ENCODE peak calls at places on chromosomes 3 and 15, in eight cellular contexts. One of them, this sample, is unnamed.

GRCh38 chr3:99522147-99522546 is 116.2 kb upstream of the COL8A1 start:
- DNase-seq in ascending aorta: no peak
- DNase-seq in endothelial cell of umbilical vein: no peak
- DNase-seq in tibial nerve: no peak
- DNase-seq in prostate gland: no peak
- DNase-seq in nephron progenitor cell: no peak
- DNase-seq in endothelial cell: no peak
- DNase-seq in pancreas: no peak
- DNase-seq in this sample: no peak

GRCh38 chr3:133474251-133474801 is 74.5 kb downstream of the BFSP2 start:
- DNase-seq in pancreas: no peak
- DNase-seq in tibial nerve: peak; percentile 61
- DNase-seq in endothelial cell: no peak
- DNase-seq in endothelial cell of umbilical vein: no peak
- DNase-seq in prostate gland: peak; percentile 50
- DNase-seq in nephron progenitor cell: no peak
- DNase-seq in ascending aorta: no peak
- DNase-seq in this sample: peak; percentile 87

GRCh38 chr15:80856809-80857377 is 77.7 kb downstream of the CEMIP start:
- DNase-seq in ascending aorta: no peak
- DNase-seq in endothelial cell of umbilical vein: no peak
- DNase-seq in pancreas: peak; percentile 78
- DNase-seq in tibial nerve: no peak
- DNase-seq in prostate gland: peak; percentile 74
- DNase-seq in nephron progenitor cell: no peak
- DNase-seq in endothelial cell: no peak
- DNase-seq in this sample: no peak

GRCh38 chr15:36798366-36798765 is 218.9 kb downstream of the CDIN1 start:
- DNase-seq in prostate gland: no peak
- DNase-seq in ascending aorta: no peak
- DNase-seq in tibial nerve: no peak
- DNase-seq in pancreas: no peak
- DNase-seq in endothelial cell of umbilical vein: peak; percentile 11
- DNase-seq in endothelial cell: no peak
- DNase-seq in nephron progenitor cell: no peak
- DNase-seq in this sample: peak; percentile 6

GRCh38 chr3:55481067-55481917 is 5.8 kb downstream of the WNT5A start:
- DNase-seq in ascending aorta: no peak
- DNase-seq in endothelial cell: peak; percentile 36
- DNase-seq in prostate gland: no peak
- DNase-seq in endothelial cell of umbilical vein: no peak
- DNase-seq in pancreas: peak; percentile 78
- DNase-seq in nephron progenitor cell: peak; percentile 57
- DNase-seq in tibial nerve: no peak
- DNase-seq in this sample: no peak

GRCh38 chr3:52005571-52005986 is 9.9 kb upstream of the RPL29 start:
- DNase-seq in nephron progenitor cell: peak; percentile 77
- DNase-seq in prostate gland: no peak
- DNase-seq in tibial nerve: no peak
- DNase-seq in endothelial cell: no peak
- DNase-seq in ascending aorta: no peak
- DNase-seq in endothelial cell of umbilical vein: peak; percentile 53
- DNase-seq in pancreas: peak; percentile 77
- DNase-seq in this sample: peak; percentile 50

GRCh38 chr3:79632842-79633241 is 135.0 kb downstream of the ROBO1 start:
- DNase-seq in pancreas: no peak
- DNase-seq in nephron progenitor cell: no peak
- DNase-seq in ascending aorta: no peak
- DNase-seq in endothelial cell: no peak
- DNase-seq in tibial nerve: no peak
- DNase-seq in prostate gland: no peak
- DNase-seq in endothelial cell of umbilical vein: no peak
- DNase-seq in this sample: no peak

GRCh38 chr3:9986230-9986725 is 363 bp downstream of the EMC3 start:
- DNase-seq in pancreas: no peak
- DNase-seq in endothelial cell: no peak
- DNase-seq in ascending aorta: no peak
- DNase-seq in tibial nerve: no peak
- DNase-seq in endothelial cell of umbilical vein: no peak
- DNase-seq in nephron progenitor cell: no peak
- DNase-seq in prostate gland: no peak
- DNase-seq in this sample: no peak

GRCh38 chr15:92076536-92076935 is 223.0 kb downstream of the SLCO3A1 start:
- DNase-seq in endothelial cell: no peak
- DNase-seq in endothelial cell of umbilical vein: no peak
- DNase-seq in nephron progenitor cell: no peak
- DNase-seq in ascending aorta: no peak
- DNase-seq in prostate gland: no peak
- DNase-seq in tibial nerve: no peak
- DNase-seq in pancreas: no peak
- DNase-seq in this sample: no peak

GRCh38 chr15:92075764-92076163 is 222.3 kb downstream of the SLCO3A1 start:
- DNase-seq in prostate gland: no peak
- DNase-seq in nephron progenitor cell: no peak
- DNase-seq in tibial nerve: no peak
- DNase-seq in endothelial cell of umbilical vein: no peak
- DNase-seq in endothelial cell: no peak
- DNase-seq in pancreas: no peak
- DNase-seq in ascending aorta: no peak
- DNase-seq in this sample: no peak

GRCh38 chr15:92078270-92078669 is 224.8 kb downstream of the SLCO3A1 start:
- DNase-seq in endothelial cell: no peak
- DNase-seq in nephron progenitor cell: no peak
- DNase-seq in endothelial cell of umbilical vein: no peak
- DNase-seq in ascending aorta: no peak
- DNase-seq in pancreas: no peak
- DNase-seq in tibial nerve: no peak
- DNase-seq in prostate gland: no peak
- DNase-seq in this sample: no peak

GRCh38 chr15:92079047-92079446 is 225.5 kb downstream of the SLCO3A1 start:
- DNase-seq in nephron progenitor cell: no peak
- DNase-seq in prostate gland: no peak
- DNase-seq in ascending aorta: no peak
- DNase-seq in endothelial cell: no peak
- DNase-seq in pancreas: no peak
- DNase-seq in tibial nerve: no peak
- DNase-seq in endothelial cell of umbilical vein: no peak
- DNase-seq in this sample: no peak

GRCh38 chr15:92077353-92078080 is 224.0 kb downstream of the SLCO3A1 start:
- DNase-seq in endothelial cell: peak; percentile 79
- DNase-seq in pancreas: peak; percentile 73
- DNase-seq in endothelial cell of umbilical vein: peak; percentile 16
- DNase-seq in prostate gland: peak; percentile 68
- DNase-seq in nephron progenitor cell: peak; percentile 75
- DNase-seq in tibial nerve: peak; percentile 37
- DNase-seq in ascending aorta: peak; percentile 86
- DNase-seq in this sample: no peak
- TF ChIP-seq CTCF in endothelial cell: peak; percentile 44
- TF ChIP-seq CTCF in pancreas: peak; percentile 56
- TF ChIP-seq CTCF in endothelial cell of umbilical vein: peak; percentile 63
- TF ChIP-seq CTCF in prostate gland: peak; percentile 19
- TF ChIP-seq CTCF in nephron progenitor cell: peak; percentile 73
- TF ChIP-seq CTCF in tibial nerve: peak; percentile 78
- TF ChIP-seq CTCF in ascending aorta: peak; percentile 74
- TF ChIP-seq CTCF in this sample: peak; percentile 35

GRCh38 chr3:102531686-102532085 is 96.9 kb downstream of the ZPLD1 start:
- DNase-seq in ascending aorta: no peak
- DNase-seq in tibial nerve: no peak
- DNase-seq in prostate gland: no peak
- DNase-seq in endothelial cell of umbilical vein: no peak
- DNase-seq in endothelial cell: no peak
- DNase-seq in nephron progenitor cell: no peak
- DNase-seq in pancreas: no peak
- DNase-seq in this sample: no peak

GRCh38 chr3:102530443-102531195 is 95.8 kb downstream of the ZPLD1 start:
- DNase-seq in endothelial cell: no peak
- DNase-seq in pancreas: no peak
- DNase-seq in endothelial cell of umbilical vein: no peak
- DNase-seq in ascending aorta: no peak
- DNase-seq in tibial nerve: no peak
- DNase-seq in prostate gland: no peak
- DNase-seq in nephron progenitor cell: no peak
- DNase-seq in this sample: no peak

GRCh38 chr3:102528727-102529126 is 93.9 kb downstream of the ZPLD1 start:
- DNase-seq in nephron progenitor cell: no peak
- DNase-seq in pancreas: no peak
- DNase-seq in endothelial cell of umbilical vein: no peak
- DNase-seq in prostate gland: no peak
- DNase-seq in endothelial cell: no peak
- DNase-seq in tibial nerve: no peak
- DNase-seq in ascending aorta: no peak
- DNase-seq in this sample: no peak

GRCh38 chr3:102526865-102527264 is 92.0 kb downstream of the ZPLD1 start:
- DNase-seq in pancreas: no peak
- DNase-seq in endothelial cell of umbilical vein: no peak
- DNase-seq in tibial nerve: no peak
- DNase-seq in ascending aorta: no peak
- DNase-seq in prostate gland: no peak
- DNase-seq in nephron progenitor cell: no peak
- DNase-seq in endothelial cell: no peak
- DNase-seq in this sample: no peak

DNA sequence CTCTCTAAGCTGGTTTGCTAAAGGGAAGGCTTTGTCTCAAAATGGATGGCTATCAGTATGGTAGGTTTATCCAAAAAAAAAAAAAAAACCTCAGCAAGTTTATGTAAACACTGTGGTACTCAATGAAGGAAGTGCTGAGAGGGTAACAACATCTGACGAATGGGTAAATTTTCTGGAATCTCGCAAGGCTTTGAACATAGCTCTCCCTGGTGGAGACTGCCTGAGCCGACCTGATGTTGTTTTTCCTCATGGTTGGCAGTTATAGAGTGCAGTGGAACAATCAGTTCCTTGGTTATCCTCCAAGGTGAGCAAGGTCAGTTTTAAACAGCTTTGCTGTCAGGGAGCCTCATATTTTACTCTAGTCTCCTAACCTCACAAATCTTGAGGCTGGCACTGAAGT is 94.6 kb downstream of the ZPLD1 start:
- DNase-seq in prostate gland: peak; percentile 19
- DNase-seq in endothelial cell: peak; percentile 8
- DNase-seq in pancreas: no peak
- DNase-seq in endothelial cell of umbilical vein: no peak
- DNase-seq in ascending aorta: no peak
- DNase-seq in tibial nerve: no peak
- DNase-seq in nephron progenitor cell: peak; percentile 7
- DNase-seq in this sample: no peak
- TF ChIP-seq CTCF in prostate gland: no peak
- TF ChIP-seq CTCF in endothelial cell: no peak
- TF ChIP-seq CTCF in pancreas: no peak
- TF ChIP-seq CTCF in endothelial cell of umbilical vein: no peak
- TF ChIP-seq CTCF in ascending aorta: no peak
- TF ChIP-seq CTCF in tibial nerve: no peak
- TF ChIP-seq CTCF in nephron progenitor cell: peak; percentile 10
- TF ChIP-seq CTCF in this sample: peak; percentile 42

GRCh38 chr3:42699511-42699971 is 3.1 kb downstream of the HHATL start:
- DNase-seq in nephron progenitor cell: no peak
- DNase-seq in tibial nerve: no peak
- DNase-seq in prostate gland: no peak
- DNase-seq in pancreas: no peak
- DNase-seq in endothelial cell of umbilical vein: no peak
- DNase-seq in endothelial cell: no peak
- DNase-seq in ascending aorta: peak; percentile 58
- DNase-seq in this sample: no peak

GRCh38 chr3:42698911-42699230 is 3.7 kb downstream of the HHATL start:
- DNase-seq in endothelial cell: no peak
- DNase-seq in prostate gland: no peak
- DNase-seq in pancreas: no peak
- DNase-seq in tibial nerve: no peak
- DNase-seq in ascending aorta: peak; percentile 24
- DNase-seq in nephron progenitor cell: no peak
- DNase-seq in endothelial cell of umbilical vein: no peak
- DNase-seq in this sample: no peak

GRCh38 chr3:42696356-42697301 is 6.0 kb downstream of the HHATL start:
- DNase-seq in prostate gland: no peak
- DNase-seq in endothelial cell: no peak
- DNase-seq in endothelial cell of umbilical vein: no peak
- DNase-seq in nephron progenitor cell: no peak
- DNase-seq in pancreas: no peak
- DNase-seq in ascending aorta: peak; percentile 58
- DNase-seq in tibial nerve: no peak
- DNase-seq in this sample: no peak

GRCh38 chr3:42697326-42698051 is 5.1 kb downstream of the HHATL start:
- DNase-seq in endothelial cell: no peak
- DNase-seq in prostate gland: no peak
- DNase-seq in ascending aorta: peak; percentile 60
- DNase-seq in tibial nerve: no peak
- DNase-seq in nephron progenitor cell: no peak
- DNase-seq in endothelial cell of umbilical vein: no peak
- DNase-seq in pancreas: no peak
- DNase-seq in this sample: no peak

DNA sequence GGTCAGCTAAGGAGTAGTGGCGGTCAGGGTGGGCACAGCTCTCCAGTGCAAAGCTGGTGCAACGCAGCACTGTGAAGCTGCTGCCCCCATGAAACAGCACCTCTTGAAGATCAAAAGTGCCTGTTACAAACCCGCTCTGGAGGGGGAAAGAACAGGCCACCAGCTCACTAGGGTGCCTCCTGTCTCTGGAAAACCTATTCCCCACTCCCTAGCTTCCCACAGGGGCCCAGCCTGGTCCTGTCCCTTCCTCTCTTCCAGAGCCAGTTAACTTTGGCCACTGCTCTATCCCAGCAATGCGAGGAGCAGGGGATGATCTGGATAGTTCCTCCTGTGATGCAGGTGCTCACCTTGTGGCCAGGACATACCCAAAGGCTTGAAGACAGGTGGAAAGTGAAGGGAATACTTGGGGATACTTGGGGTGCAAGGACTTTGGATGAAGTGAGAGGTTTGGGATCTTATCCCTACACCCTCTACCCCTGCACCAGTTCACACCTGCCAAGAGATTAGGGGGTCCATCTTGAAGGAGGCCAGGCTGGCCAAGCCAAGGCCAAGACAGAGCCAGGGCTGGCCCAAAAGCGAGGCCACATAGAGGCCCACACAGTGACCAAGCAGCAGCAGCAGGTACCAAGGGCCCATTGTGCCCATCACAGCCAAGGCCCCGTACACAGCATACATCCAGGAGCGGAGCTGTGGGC is 4.2 kb downstream of the HHATL start:
- DNase-seq in endothelial cell: no peak
- DNase-seq in prostate gland: no peak
- DNase-seq in nephron progenitor cell: no peak
- DNase-seq in ascending aorta: peak; percentile 54
- DNase-seq in endothelial cell of umbilical vein: no peak
- DNase-seq in pancreas: no peak
- DNase-seq in tibial nerve: no peak
- DNase-seq in this sample: no peak
- TF ChIP-seq CTCF in endothelial cell: no peak
- TF ChIP-seq CTCF in prostate gland: no peak
- TF ChIP-seq CTCF in nephron progenitor cell: no peak
- TF ChIP-seq CTCF in ascending aorta: no peak
- TF ChIP-seq CTCF in endothelial cell of umbilical vein: no peak
- TF ChIP-seq CTCF in pancreas: no peak
- TF ChIP-seq CTCF in tibial nerve: no peak
- TF ChIP-seq CTCF in this sample: no peak

DNA sequence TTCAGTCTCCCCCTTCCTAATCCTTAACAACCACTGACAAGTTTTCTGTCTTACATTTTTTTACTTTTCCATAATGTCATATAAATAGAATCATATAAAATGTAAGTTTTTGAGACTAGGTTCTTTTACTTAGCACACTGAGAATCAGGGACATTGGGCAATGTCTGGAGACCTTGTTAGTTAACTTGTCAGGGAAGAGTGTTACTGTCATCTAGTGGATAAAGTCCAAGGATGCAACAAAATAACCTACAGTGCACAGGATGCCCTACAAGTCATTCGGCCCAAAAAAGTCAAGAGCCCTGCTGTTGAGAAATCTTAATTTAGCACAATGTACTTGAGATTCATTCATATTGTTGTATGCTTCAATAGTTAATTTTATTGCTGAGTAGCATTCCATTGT is 95.6 kb upstream of the MCTP2 start:
- DNase-seq in nephron progenitor cell: no peak
- DNase-seq in endothelial cell of umbilical vein: no peak
- DNase-seq in endothelial cell: no peak
- DNase-seq in tibial nerve: no peak
- DNase-seq in prostate gland: no peak
- DNase-seq in pancreas: no peak
- DNase-seq in ascending aorta: no peak
- DNase-seq in this sample: no peak
- TF ChIP-seq CTCF in nephron progenitor cell: peak; percentile 22
- TF ChIP-seq CTCF in endothelial cell of umbilical vein: no peak
- TF ChIP-seq CTCF in endothelial cell: no peak
- TF ChIP-seq CTCF in tibial nerve: no peak
- TF ChIP-seq CTCF in prostate gland: no peak
- TF ChIP-seq CTCF in pancreas: no peak
- TF ChIP-seq CTCF in ascending aorta: no peak
- TF ChIP-seq CTCF in this sample: no peak

This sample was measured in HFF-Myc.